ENCODE peak calls at places on chromosomes 13 and 19, in seven cellular contexts. L is B cell, X is cardiac muscle cell, G is lung, T is ovary, K is nephron progenitor cell, N is upper lobe of left lung. C is an unnamed sample.

GRCh38 chr13:110447801-110448200 is 113.7 kb downstream of the RAB20 start:
- DNase-seq in L (no peak), X (no peak), G (no peak), T (peak), K (no peak), N (no peak), C (no peak)

GRCh38 chr19:48319647-48320537 is 5.5 kb upstream of the EMP3 start:
- DNase-seq in L (peak), X (peak), G (peak), T (peak), K (peak), N (peak), C (peak)

GRCh38 chr19:10430505-10431253 is 10.3 kb downstream of the PDE4A start:
- DNase-seq in L (no peak), X (peak), G (peak), T (no peak), K (peak), N (peak), C (no peak)

GRCh38 chr19:40237791-40238190 is 11.3 kb upstream of the CCNP start:
- DNase-seq in L (no peak), X (no peak), G (no peak), T (no peak), K (no peak), N (no peak), C (no peak)

GRCh38 chr13:41182231-41182630 is 12.1 kb downstream of the KBTBD7 start:
- DNase-seq in L (no peak), X (no peak), G (no peak), T (no peak), K (no peak), N (no peak), C (peak)

GRCh38 chr19:40348961-40349507 is 539 bp downstream of the PLD3 start:
- DNase-seq in L (no peak), X (no peak), G (no peak), T (no peak), K (no peak), N (no peak), C (peak)

GRCh38 chr19:34171539-34171876 is 796 bp upstream of the LSM14A start:
- DNase-seq in L (no peak), X (no peak), G (no peak), T (no peak), K (no peak), N (no peak), C (peak)

GRCh38 chr13:59120297-59120843 is 1043.4 kb downstream of the DIAPH3 start:
- DNase-seq in L (no peak), X (no peak), G (no peak), T (no peak), K (no peak), N (no peak), C (no peak)

GRCh38 chr13:27339299-27339698 is 68.7 kb downstream of the RASL11A start:
- DNase-seq in L (peak), X (peak), G (no peak), T (no peak), K (peak), N (no peak), C (peak)

GRCh38 chr19:34676697-34677385 is at the start of gene SCGB2B2:
- DNase-seq in L (no peak), X (peak), G (peak), T (no peak), K (no peak), N (no peak), C (peak)

GRCh38 chr13:68944272-68944671 is 1163.4 kb upstream of the ATXN8OS start:
- DNase-seq in L (no peak), X (no peak), G (no peak), T (no peak), K (no peak), N (no peak), C (no peak)

GRCh38 chr19:48170817-48171347 is 402 bp downstream of the ZSWIM9 start:
- DNase-seq in L (no peak), X (no peak), G (no peak), T (no peak), K (no peak), N (no peak), C (no peak)

GRCh38 chr13:29548722-29549446 is 46.6 kb downstream of the SLC7A1 start:
- DNase-seq in L (no peak), X (peak), G (no peak), T (no peak), K (no peak), N (no peak), C (no peak)

GRCh38 chr19:38020331-38020730 is 113.3 kb downstream of the SIPA1L3 start:
- DNase-seq in L (no peak), X (no peak), G (no peak), T (no peak), K (no peak), N (peak), C (no peak)

GRCh38 chr13:75432811-75433244 is 49.1 kb downstream of the TBC1D4 start:
- DNase-seq in L (no peak), X (no peak), G (no peak), T (no peak), K (no peak), N (no peak), C (no peak)

GRCh38 chr19:35908977-35909683 is 1.0 kb upstream of the TYROBP start:
- DNase-seq in L (peak), X (no peak), G (peak), T (no peak), K (no peak), N (peak), C (no peak)

GRCh38 chr19:34662919-34663318 is 14.0 kb downstream of the SCGB2B2 start:
- DNase-seq in L (peak), X (no peak), G (no peak), T (no peak), K (no peak), N (no peak), C (peak)

GRCh38 chr13:106696140-106696539 is 128.2 kb upstream of the ARGLU1 start:
- DNase-seq in L (no peak), X (no peak), G (no peak), T (no peak), K (no peak), N (no peak), C (no peak)

GRCh38 chr13:98108330-98108729 is 34.6 kb upstream of the FARP1 start:
- DNase-seq in L (no peak), X (no peak), G (no peak), T (no peak), K (no peak), N (no peak), C (no peak)

GRCh38 chr19:19860756-19861390 is 4.8 kb upstream of the ZNF253 start:
- DNase-seq in L (peak), X (peak), G (no peak), T (no peak), K (no peak), N (peak), C (no peak)

DNA sequence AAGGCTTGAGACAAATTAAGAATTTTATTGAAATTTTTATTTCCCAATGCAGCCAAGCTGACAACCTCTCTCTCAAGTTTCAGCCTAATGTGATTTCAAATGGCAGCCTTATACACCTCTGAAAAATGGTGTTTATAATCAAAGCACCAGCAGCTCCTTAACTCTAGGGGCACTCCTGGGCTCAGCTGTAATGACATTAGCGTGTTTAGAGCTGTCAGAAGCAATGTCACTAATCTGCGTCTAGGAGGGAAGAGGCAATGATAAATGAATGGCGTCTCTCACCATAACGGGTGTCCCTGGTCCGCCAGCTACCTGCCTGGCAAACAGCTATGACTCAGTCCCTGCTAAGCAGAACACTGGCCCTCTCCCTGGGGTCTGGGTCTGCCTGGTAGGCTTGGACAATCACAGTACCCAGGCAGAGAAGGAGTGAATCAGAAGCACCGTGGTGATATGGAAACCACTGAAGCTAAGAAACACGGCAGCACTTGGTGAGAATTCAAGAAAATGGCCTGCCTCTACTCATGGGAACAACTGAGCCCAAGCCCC is 131.8 kb upstream of the VSTM2B start:
- DNase-seq in L (no peak), X (no peak), G (no peak), T (no peak), K (no peak), N (no peak), C (no peak)
- TF ChIP-seq CTCF in L (no peak), X (no peak), G (no peak), T (no peak), K (no peak), N (no peak), C (no peak)

GRCh38 chr19:3351702-3352447 is 14.5 kb upstream of the NFIC start:
- DNase-seq in L (no peak), X (no peak), G (no peak), T (no peak), K (no peak), N (no peak), C (no peak)
- TF ChIP-seq CTCF in L (no peak), X (no peak), G (no peak), T (no peak), K (no peak), N (no peak), C (no peak)

DNA sequence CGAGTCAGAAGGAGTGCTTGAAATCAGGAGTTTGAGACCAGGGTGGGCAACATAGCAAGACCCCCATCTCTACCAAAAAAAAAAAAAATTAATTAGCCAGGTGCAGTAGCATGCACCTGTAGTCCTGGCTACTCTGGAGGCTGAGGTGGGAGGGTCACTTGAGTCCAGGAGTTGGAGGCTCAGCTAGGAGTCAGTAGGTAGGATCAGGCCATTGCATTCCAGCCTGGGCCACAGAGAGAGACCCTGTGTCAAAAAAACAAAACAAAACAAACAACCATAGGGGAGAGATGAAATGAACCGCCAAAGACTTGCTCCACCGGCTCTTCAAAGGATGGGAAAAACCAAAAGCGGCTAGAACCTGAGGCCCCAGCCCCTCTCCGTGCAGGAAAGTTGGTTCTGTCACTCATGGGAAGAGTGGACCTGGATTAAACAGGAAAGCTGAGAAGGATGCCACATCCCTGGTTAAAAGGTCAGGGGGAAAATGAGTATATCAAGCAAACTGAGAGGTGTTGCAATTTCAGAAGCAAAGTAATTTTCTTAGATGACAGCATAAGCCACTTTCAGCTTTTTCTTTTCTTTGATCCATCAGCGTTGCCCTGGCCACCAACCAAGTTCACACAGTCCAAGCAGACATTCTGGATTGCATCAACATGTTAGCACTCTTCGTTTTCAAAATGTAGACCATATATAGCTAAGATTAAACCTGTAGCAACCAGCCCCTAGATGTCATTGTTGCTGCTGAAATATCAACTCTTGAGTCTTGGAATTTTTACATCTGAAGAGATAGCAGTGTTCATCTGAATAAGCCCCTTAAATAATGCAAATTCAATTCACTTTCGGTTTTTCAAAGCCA is 8.9 kb upstream of the ZNF507 start:
- DNase-seq in L (no peak), X (peak), G (no peak), T (no peak), K (no peak), N (no peak), C (no peak)
- TF ChIP-seq CTCF in L (no peak), X (peak), G (no peak), T (no peak), K (no peak), N (no peak), C (peak)

DNA sequence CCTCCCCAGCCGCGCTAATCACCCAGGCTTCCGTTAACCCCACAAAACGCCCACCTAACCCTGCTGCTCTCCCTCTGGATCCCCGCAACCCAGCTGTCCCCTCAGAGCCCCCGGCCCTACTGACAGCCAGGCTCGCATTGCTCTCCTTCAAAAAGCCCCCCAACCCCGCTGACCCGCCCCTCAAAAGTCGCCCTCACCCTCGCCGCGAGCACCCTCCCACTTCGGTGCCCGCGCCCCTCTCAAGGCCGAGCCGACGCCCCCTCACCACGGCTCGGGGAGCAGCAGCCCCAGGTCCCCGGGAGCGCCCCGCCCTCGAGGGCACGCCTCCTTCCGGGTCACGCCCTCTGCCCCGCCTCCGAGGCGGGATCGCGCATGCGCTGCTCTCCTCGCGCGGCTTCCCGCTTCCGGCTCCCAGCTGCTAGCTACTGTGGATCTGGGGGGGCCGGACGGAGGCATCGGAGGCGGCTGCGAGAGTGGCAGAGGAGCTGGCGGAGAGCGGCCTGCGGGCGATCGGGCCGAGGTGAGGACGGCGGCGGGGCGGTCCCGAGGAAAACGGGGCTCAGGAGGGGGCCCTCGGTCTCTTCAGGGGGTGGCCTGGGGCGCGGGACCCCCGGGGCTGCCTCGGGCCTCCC is 46.1 kb downstream of the ARHGEF18 start:
- DNase-seq in L (peak), X (peak), G (peak), T (peak), K (peak), N (peak), C (peak)
- TF ChIP-seq CTCF in L (no peak), X (no peak), G (no peak), T (no peak), K (no peak), N (no peak), C (no peak)

DNA sequence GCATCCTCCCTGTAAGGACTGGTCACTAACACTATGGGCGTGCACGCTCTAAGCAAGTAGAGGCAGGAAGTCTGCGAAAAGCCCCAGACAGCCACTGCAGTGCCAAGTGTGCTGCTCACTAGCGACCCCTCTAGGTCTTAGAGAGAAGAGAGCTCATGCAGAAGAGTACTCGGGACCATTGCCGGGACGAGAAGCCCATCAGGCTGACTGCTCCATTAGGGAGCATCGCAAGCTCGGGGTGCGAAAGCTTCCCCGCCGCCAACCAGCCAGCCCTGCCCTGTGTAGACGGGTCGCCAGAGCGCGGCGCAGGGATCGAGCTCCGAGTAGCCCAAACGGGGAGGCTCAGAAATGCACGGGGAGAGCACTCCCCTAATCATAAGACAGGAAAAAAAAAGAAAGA is 16.6 kb downstream of the POU4F1 start:
- DNase-seq in L (no peak), X (peak), G (no peak), T (no peak), K (no peak), N (peak), C (no peak)
- TF ChIP-seq CTCF in L (no peak), X (peak), G (no peak), T (no peak), K (peak), N (no peak), C (no peak)

DNA sequence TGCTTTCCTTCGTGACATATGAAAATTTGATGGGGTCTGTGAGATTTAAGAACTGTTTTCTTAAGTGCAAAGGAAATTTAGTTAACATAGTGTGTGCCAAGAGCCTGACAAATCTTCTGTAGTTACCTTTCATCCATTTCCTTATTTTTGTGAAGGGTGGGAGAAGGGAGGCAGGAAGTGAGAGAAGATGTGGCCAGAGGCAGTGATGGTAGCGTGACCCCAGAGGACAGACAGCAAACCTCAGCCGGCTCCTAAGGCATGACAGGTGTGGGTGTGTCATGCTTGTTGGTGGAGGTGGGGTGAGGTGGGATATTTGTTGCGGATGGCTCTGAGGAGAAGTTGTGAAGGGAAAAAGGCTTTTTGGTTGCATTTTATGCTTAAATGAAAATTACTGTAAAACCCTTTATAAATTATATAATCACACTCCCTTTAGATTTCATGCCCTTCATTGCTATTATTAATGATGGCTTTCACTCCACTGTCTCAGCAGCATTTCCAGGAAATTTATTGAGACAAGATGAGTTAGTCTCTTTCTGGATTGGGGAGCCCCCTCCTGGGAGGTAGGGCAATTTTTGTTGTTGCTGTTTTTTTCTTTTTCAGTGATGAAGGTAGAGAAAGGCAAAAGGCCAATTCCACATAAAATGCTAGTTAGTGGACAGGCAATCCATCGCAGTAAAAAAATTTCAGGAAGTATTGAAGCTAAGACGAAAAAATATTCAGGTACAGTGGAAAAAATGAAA is 80.0 kb downstream of the TEX26 start:
- DNase-seq in L (no peak), X (peak), G (no peak), T (no peak), K (no peak), N (no peak), C (peak)
- TF ChIP-seq CTCF in L (no peak), X (peak), G (no peak), T (no peak), K (peak), N (no peak), C (peak)

GRCh38 chr19:56491399-56491798 is 14.3 kb upstream of the ZNF667 start:
- DNase-seq in L (no peak), X (no peak), G (no peak), T (no peak), K (no peak), N (no peak), C (no peak)
- TF ChIP-seq CTCF in L (no peak), X (no peak), G (no peak), T (no peak), K (no peak), N (no peak), C (no peak)

GRCh38 chr19:43504426-43505185 is at the start of gene PHLDB3:
- DNase-seq in L (peak), X (peak), G (peak), T (peak), K (peak), N (peak), C (no peak)

GRCh38 chr19:43505186-43505456 is 575 bp upstream of the PHLDB3 start:
- DNase-seq in L (no peak), X (no peak), G (no peak), T (no peak), K (no peak), N (no peak), C (no peak)

GRCh38 chr19:43501661-43502418 is 2.7 kb downstream of the PHLDB3 start:
- DNase-seq in L (no peak), X (no peak), G (no peak), T (peak), K (peak), N (peak), C (no peak)

GRCh38 chr19:43502419-43502976 is 2.0 kb downstream of the PHLDB3 start:
- DNase-seq in L (no peak), X (no peak), G (no peak), T (no peak), K (no peak), N (no peak), C (no peak)

GRCh38 chr19:43503501-43504425 is 783 bp downstream of the PHLDB3 start:
- DNase-seq in L (peak), X (peak), G (peak), T (peak), K (peak), N (peak), C (peak)
- TF ChIP-seq CTCF in L (no peak), X (no peak), G (no peak), T (no peak), K (no peak), N (no peak), C (no peak)

GRCh38 chr19:42122691-42123607 is 9.3 kb downstream of the POU2F2 start:
- DNase-seq in L (peak), X (no peak), G (no peak), T (no peak), K (no peak), N (no peak), C (no peak)
- TF ChIP-seq CTCF in L (no peak), X (no peak), G (no peak), T (no peak), K (no peak), N (no peak), C (no peak)

C was measured in RWPE1.